ENCODE peak calls at places on chromosomes 1 and 21, in nine cellular contexts. One of them, this sample, is unnamed.

GRCh38 chr21:14687277-14687642 is 141.1 kb upstream of the SAMSN1 start:
- DNase-seq in cardiac fibroblast: no peak
- DNase-seq in fibroblast of lung: no peak
- DNase-seq in astrocyte of the spinal cord: peak
- DNase-seq in HFF-Myc: no peak
- DNase-seq in lower lobe of right lung: no peak
- DNase-seq in psoas muscle: no peak
- DNase-seq in BE2C: no peak
- DNase-seq in thoracic aorta: no peak
- DNase-seq in this sample: peak

GRCh38 chr21:44052071-44052829 is 40.1 kb downstream of the TRAPPC10 start:
- DNase-seq in cardiac fibroblast: no peak
- DNase-seq in fibroblast of lung: no peak
- DNase-seq in astrocyte of the spinal cord: peak
- DNase-seq in HFF-Myc: no peak
- DNase-seq in lower lobe of right lung: no peak
- DNase-seq in psoas muscle: no peak
- DNase-seq in BE2C: no peak
- DNase-seq in thoracic aorta: no peak
- DNase-seq in this sample: peak

GRCh38 chr1:154999651-155000474 is 2.7 kb upstream of the ZBTB7B start:
- DNase-seq in cardiac fibroblast: no peak
- DNase-seq in fibroblast of lung: no peak
- DNase-seq in astrocyte of the spinal cord: no peak
- DNase-seq in HFF-Myc: no peak
- DNase-seq in lower lobe of right lung: no peak
- DNase-seq in psoas muscle: no peak
- DNase-seq in BE2C: no peak
- DNase-seq in thoracic aorta: no peak
- DNase-seq in this sample: no peak

GRCh38 chr1:6421266-6421665 is 1.5 kb upstream of the HES2 start:
- DNase-seq in cardiac fibroblast: no peak
- DNase-seq in fibroblast of lung: no peak
- DNase-seq in astrocyte of the spinal cord: no peak
- DNase-seq in HFF-Myc: no peak
- DNase-seq in lower lobe of right lung: no peak
- DNase-seq in psoas muscle: no peak
- DNase-seq in BE2C: no peak
- DNase-seq in thoracic aorta: no peak
- DNase-seq in this sample: no peak

GRCh38 chr1:202836616-202837403 is 26.1 kb downstream of the PCAT6 start:
- DNase-seq in cardiac fibroblast: no peak
- DNase-seq in fibroblast of lung: no peak
- DNase-seq in astrocyte of the spinal cord: no peak
- DNase-seq in HFF-Myc: no peak
- DNase-seq in lower lobe of right lung: no peak
- DNase-seq in psoas muscle: no peak
- DNase-seq in BE2C: no peak
- DNase-seq in thoracic aorta: no peak
- DNase-seq in this sample: no peak

GRCh38 chr1:70818391-70818790 is 229.2 kb downstream of the PTGER3 start:
- DNase-seq in cardiac fibroblast: peak
- DNase-seq in fibroblast of lung: no peak
- DNase-seq in astrocyte of the spinal cord: no peak
- DNase-seq in HFF-Myc: no peak
- DNase-seq in lower lobe of right lung: no peak
- DNase-seq in psoas muscle: no peak
- DNase-seq in BE2C: no peak
- DNase-seq in thoracic aorta: no peak
- DNase-seq in this sample: no peak

GRCh38 chr1:223622132-223622842 is 43.2 kb downstream of the CAPN8 start:
- DNase-seq in cardiac fibroblast: no peak
- DNase-seq in fibroblast of lung: no peak
- DNase-seq in astrocyte of the spinal cord: no peak
- DNase-seq in HFF-Myc: no peak
- DNase-seq in lower lobe of right lung: no peak
- DNase-seq in psoas muscle: peak
- DNase-seq in BE2C: no peak
- DNase-seq in thoracic aorta: no peak
- DNase-seq in this sample: no peak

GRCh38 chr1:209086486-209087192 is 496.9 kb upstream of the CAMK1G start:
- DNase-seq in cardiac fibroblast: no peak
- DNase-seq in fibroblast of lung: no peak
- DNase-seq in astrocyte of the spinal cord: no peak
- DNase-seq in HFF-Myc: no peak
- DNase-seq in lower lobe of right lung: no peak
- DNase-seq in psoas muscle: no peak
- DNase-seq in BE2C: no peak
- DNase-seq in thoracic aorta: no peak
- DNase-seq in this sample: no peak

GRCh38 chr1:19068639-19069276 is 112.3 kb upstream of the IFFO2 start:
- DNase-seq in cardiac fibroblast: peak
- DNase-seq in fibroblast of lung: no peak
- DNase-seq in astrocyte of the spinal cord: no peak
- DNase-seq in HFF-Myc: no peak
- DNase-seq in lower lobe of right lung: no peak
- DNase-seq in psoas muscle: no peak
- DNase-seq in BE2C: no peak
- DNase-seq in thoracic aorta: no peak
- DNase-seq in this sample: no peak

GRCh38 chr21:38170283-38170682 is 86.5 kb upstream of the KCNJ15 start:
- DNase-seq in cardiac fibroblast: peak
- DNase-seq in fibroblast of lung: peak
- DNase-seq in astrocyte of the spinal cord: peak
- DNase-seq in HFF-Myc: no peak
- DNase-seq in lower lobe of right lung: peak
- DNase-seq in psoas muscle: no peak
- DNase-seq in BE2C: no peak
- DNase-seq in thoracic aorta: no peak
- DNase-seq in this sample: peak

GRCh38 chr1:204254031-204254661 is 40.4 kb upstream of the GOLT1A start:
- DNase-seq in cardiac fibroblast: peak
- DNase-seq in fibroblast of lung: peak
- DNase-seq in astrocyte of the spinal cord: no peak
- DNase-seq in HFF-Myc: no peak
- DNase-seq in lower lobe of right lung: no peak
- DNase-seq in psoas muscle: peak
- DNase-seq in BE2C: no peak
- DNase-seq in thoracic aorta: no peak
- DNase-seq in this sample: peak

GRCh38 chr1:215860833-215861232 is 293.7 kb downstream of the KCTD3 start:
- DNase-seq in cardiac fibroblast: no peak
- DNase-seq in fibroblast of lung: no peak
- DNase-seq in astrocyte of the spinal cord: no peak
- DNase-seq in HFF-Myc: no peak
- DNase-seq in lower lobe of right lung: no peak
- DNase-seq in psoas muscle: no peak
- DNase-seq in BE2C: no peak
- DNase-seq in thoracic aorta: no peak
- DNase-seq in this sample: no peak

GRCh38 chr1:221740260-221740830 is 1.5 kb downstream of the DUSP10 start:
- DNase-seq in cardiac fibroblast: no peak
- DNase-seq in fibroblast of lung: no peak
- DNase-seq in astrocyte of the spinal cord: no peak
- DNase-seq in HFF-Myc: no peak
- DNase-seq in lower lobe of right lung: no peak
- DNase-seq in psoas muscle: no peak
- DNase-seq in BE2C: peak
- DNase-seq in thoracic aorta: no peak
- DNase-seq in this sample: no peak

GRCh38 chr1:233006108-233006507 is 55.7 kb downstream of the NTPCR start:
- DNase-seq in cardiac fibroblast: no peak
- DNase-seq in fibroblast of lung: no peak
- DNase-seq in astrocyte of the spinal cord: no peak
- DNase-seq in HFF-Myc: no peak
- DNase-seq in lower lobe of right lung: no peak
- DNase-seq in psoas muscle: no peak
- DNase-seq in BE2C: no peak
- DNase-seq in thoracic aorta: no peak
- DNase-seq in this sample: no peak

DNA sequence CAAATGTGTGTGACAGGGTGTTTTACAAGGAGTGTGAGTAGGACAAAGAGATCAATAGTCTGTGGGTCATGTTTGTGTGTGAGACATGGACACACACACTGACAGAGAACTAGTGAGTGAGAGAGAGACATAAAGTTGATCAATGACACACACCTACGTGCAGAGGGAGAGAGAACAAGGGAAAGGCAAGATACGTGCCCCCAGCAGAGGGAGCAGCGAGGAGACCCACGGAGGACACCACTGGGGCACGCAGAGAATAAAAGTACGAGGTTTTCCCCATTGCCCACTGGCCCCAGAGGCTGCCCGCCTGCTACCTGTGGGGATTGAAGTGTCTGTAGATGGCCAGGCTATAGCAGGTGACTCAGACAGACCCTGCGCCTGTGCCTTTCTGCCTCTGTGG is 130.2 kb upstream of the CSF3R start:
- DNase-seq in cardiac fibroblast: no peak
- DNase-seq in fibroblast of lung: no peak
- DNase-seq in astrocyte of the spinal cord: no peak
- DNase-seq in HFF-Myc: no peak
- DNase-seq in lower lobe of right lung: no peak
- DNase-seq in psoas muscle: no peak
- DNase-seq in BE2C: peak
- DNase-seq in thoracic aorta: no peak
- DNase-seq in this sample: no peak
- TF ChIP-seq CTCF in cardiac fibroblast: no peak
- TF ChIP-seq CTCF in fibroblast of lung: no peak
- TF ChIP-seq CTCF in astrocyte of the spinal cord: no peak
- TF ChIP-seq CTCF in HFF-Myc: no peak
- TF ChIP-seq CTCF in lower lobe of right lung: no peak
- TF ChIP-seq CTCF in psoas muscle: no peak
- TF ChIP-seq CTCF in BE2C: peak
- TF ChIP-seq CTCF in thoracic aorta: no peak
- TF ChIP-seq CTCF in this sample: peak

GRCh38 chr1:92791487-92792058 is 6.7 kb upstream of the EVI5 start:
- DNase-seq in cardiac fibroblast: no peak
- DNase-seq in fibroblast of lung: no peak
- DNase-seq in astrocyte of the spinal cord: no peak
- DNase-seq in HFF-Myc: no peak
- DNase-seq in lower lobe of right lung: no peak
- DNase-seq in psoas muscle: no peak
- DNase-seq in BE2C: no peak
- DNase-seq in thoracic aorta: no peak
- DNase-seq in this sample: peak
- H3K4me3 ChIP-seq in cardiac fibroblast: no peak
- H3K4me3 ChIP-seq in fibroblast of lung: no peak
- H3K4me3 ChIP-seq in astrocyte of the spinal cord: no peak
- H3K4me3 ChIP-seq in HFF-Myc: no peak
- H3K4me3 ChIP-seq in lower lobe of right lung: no peak
- H3K4me3 ChIP-seq in psoas muscle: no peak
- H3K4me3 ChIP-seq in BE2C: no peak
- H3K4me3 ChIP-seq in thoracic aorta: no peak
- H3K4me3 ChIP-seq in this sample: no peak

GRCh38 chr1:151912973-151913372 is 3.7 kb upstream of the THEM4 start:
- DNase-seq in cardiac fibroblast: no peak
- DNase-seq in fibroblast of lung: no peak
- DNase-seq in astrocyte of the spinal cord: no peak
- DNase-seq in HFF-Myc: no peak
- DNase-seq in lower lobe of right lung: no peak
- DNase-seq in psoas muscle: no peak
- DNase-seq in BE2C: no peak
- DNase-seq in thoracic aorta: no peak
- DNase-seq in this sample: no peak

GRCh38 chr1:151909167-151910149 is at the start of gene THEM4:
- DNase-seq in cardiac fibroblast: peak
- DNase-seq in fibroblast of lung: peak
- DNase-seq in astrocyte of the spinal cord: peak
- DNase-seq in HFF-Myc: peak
- DNase-seq in lower lobe of right lung: peak
- DNase-seq in psoas muscle: peak
- DNase-seq in BE2C: peak
- DNase-seq in thoracic aorta: peak
- DNase-seq in this sample: peak

GRCh38 chr1:151907363-151908139 is 1.8 kb downstream of the THEM4 start:
- DNase-seq in cardiac fibroblast: no peak
- DNase-seq in fibroblast of lung: peak
- DNase-seq in astrocyte of the spinal cord: no peak
- DNase-seq in HFF-Myc: no peak
- DNase-seq in lower lobe of right lung: no peak
- DNase-seq in psoas muscle: no peak
- DNase-seq in BE2C: no peak
- DNase-seq in thoracic aorta: no peak
- DNase-seq in this sample: no peak

GRCh38 chr1:151905070-151905442 is 4.3 kb downstream of the THEM4 start:
- DNase-seq in cardiac fibroblast: peak
- DNase-seq in fibroblast of lung: no peak
- DNase-seq in astrocyte of the spinal cord: no peak
- DNase-seq in HFF-Myc: no peak
- DNase-seq in lower lobe of right lung: no peak
- DNase-seq in psoas muscle: no peak
- DNase-seq in BE2C: no peak
- DNase-seq in thoracic aorta: no peak
- DNase-seq in this sample: peak

GRCh38 chr1:151908228-151908691 is 1.1 kb downstream of the THEM4 start:
- DNase-seq in cardiac fibroblast: peak
- DNase-seq in fibroblast of lung: no peak
- DNase-seq in astrocyte of the spinal cord: no peak
- DNase-seq in HFF-Myc: no peak
- DNase-seq in lower lobe of right lung: no peak
- DNase-seq in psoas muscle: no peak
- DNase-seq in BE2C: no peak
- DNase-seq in thoracic aorta: no peak
- DNase-seq in this sample: peak
- TF ChIP-seq CTCF in cardiac fibroblast: no peak
- TF ChIP-seq CTCF in fibroblast of lung: peak
- TF ChIP-seq CTCF in astrocyte of the spinal cord: no peak
- TF ChIP-seq CTCF in HFF-Myc: peak
- TF ChIP-seq CTCF in lower lobe of right lung: no peak
- TF ChIP-seq CTCF in psoas muscle: no peak
- TF ChIP-seq CTCF in BE2C: peak
- TF ChIP-seq CTCF in thoracic aorta: no peak
- TF ChIP-seq CTCF in this sample: peak

GRCh38 chr21:36709030-36709867 is 10.3 kb downstream of the SIM2 start:
- DNase-seq in cardiac fibroblast: no peak
- DNase-seq in fibroblast of lung: no peak
- DNase-seq in astrocyte of the spinal cord: no peak
- DNase-seq in HFF-Myc: no peak
- DNase-seq in lower lobe of right lung: no peak
- DNase-seq in psoas muscle: no peak
- DNase-seq in BE2C: no peak
- DNase-seq in thoracic aorta: no peak
- DNase-seq in this sample: no peak
- H3K4me3 ChIP-seq in cardiac fibroblast: no peak
- H3K4me3 ChIP-seq in fibroblast of lung: no peak
- H3K4me3 ChIP-seq in astrocyte of the spinal cord: no peak
- H3K4me3 ChIP-seq in HFF-Myc: no peak
- H3K4me3 ChIP-seq in lower lobe of right lung: peak
- H3K4me3 ChIP-seq in psoas muscle: peak
- H3K4me3 ChIP-seq in BE2C: no peak
- H3K4me3 ChIP-seq in thoracic aorta: peak
- H3K4me3 ChIP-seq in this sample: no peak

GRCh38 chr1:40650075-40650474 is 15.4 kb downstream of the RIMS3 start:
- DNase-seq in cardiac fibroblast: no peak
- DNase-seq in fibroblast of lung: no peak
- DNase-seq in astrocyte of the spinal cord: no peak
- DNase-seq in HFF-Myc: no peak
- DNase-seq in lower lobe of right lung: no peak
- DNase-seq in psoas muscle: no peak
- DNase-seq in BE2C: no peak
- DNase-seq in thoracic aorta: no peak
- DNase-seq in this sample: no peak
- TF ChIP-seq CTCF in cardiac fibroblast: peak
- TF ChIP-seq CTCF in fibroblast of lung: peak
- TF ChIP-seq CTCF in astrocyte of the spinal cord: peak
- TF ChIP-seq CTCF in HFF-Myc: peak
- TF ChIP-seq CTCF in lower lobe of right lung: peak
- TF ChIP-seq CTCF in psoas muscle: peak
- TF ChIP-seq CTCF in BE2C: peak
- TF ChIP-seq CTCF in thoracic aorta: no peak
- TF ChIP-seq CTCF in this sample: peak